ENCODE peak calls at places on chromosomes 6 and 20, in nine cellular contexts. W, J, T, A, S, C, K, I and X are unnamed samples.

GRCh38 chr6:30770592-30770991 is 26.2 kb upstream of the IER3 start:
- DNase-seq in W (no peak), J (no peak), T (no peak), A (no peak), S (no peak), C (no peak), K (no peak), I (no peak), X (no peak)

GRCh38 chr6:145603424-145603833 is 131.9 kb downstream of the EPM2A start:
- DNase-seq in W (no peak), J (no peak), T (no peak), A (no peak), S (no peak), C (no peak), K (no peak), I (no peak), X (no peak)

GRCh38 chr20:33377366-33377765 is 24.0 kb downstream of the CDK5RAP1 start:
- DNase-seq in W (no peak), J (no peak), T (no peak), A (no peak), S (no peak), C (no peak), K (no peak), I (no peak), X (no peak)

GRCh38 chr6:6221829-6222535 is 98.5 kb downstream of the F13A1 start:
- DNase-seq in W (no peak), J (no peak), T (no peak), A (peak), S (no peak), C (no peak), K (no peak), I (no peak), X (no peak)

GRCh38 chr6:138576303-138576702 is 77.0 kb upstream of the NHSL1 start:
- DNase-seq in W (no peak), J (no peak), T (no peak), A (no peak), S (no peak), C (no peak), K (no peak), I (no peak), X (no peak)

GRCh38 chr6:21808045-21808470 is 214.5 kb downstream of the SOX4 start:
- DNase-seq in W (peak), J (peak), T (peak), A (no peak), S (no peak), C (no peak), K (peak), I (peak), X (peak)

GRCh38 chr20:47258745-47259695 is 97.5 kb downstream of the ZMYND8 start:
- DNase-seq in W (peak), J (peak), T (peak), A (no peak), S (no peak), C (no peak), K (peak), I (peak), X (peak)

GRCh38 chr6:82015526-82015925 is 232.0 kb downstream of the IBTK start:
- DNase-seq in W (no peak), J (no peak), T (no peak), A (no peak), S (no peak), C (no peak), K (no peak), I (no peak), X (no peak)

GRCh38 chr20:37442986-37443385 is 78.1 kb upstream of the NNAT start:
- DNase-seq in W (no peak), J (no peak), T (no peak), A (no peak), S (no peak), C (no peak), K (no peak), I (no peak), X (no peak)

GRCh38 chr6:159532155-159532554 is 160.9 kb downstream of the SOD2 start:
- DNase-seq in W (no peak), J (no peak), T (no peak), A (no peak), S (no peak), C (no peak), K (no peak), I (no peak), X (no peak)

GRCh38 chr20:48204499-48204898 is 419.2 kb upstream of the SULF2 start:
- DNase-seq in W (no peak), J (no peak), T (no peak), A (no peak), S (no peak), C (no peak), K (no peak), I (no peak), X (no peak)

GRCh38 chr6:169723991-169724553 is at the start of gene PHF10:
- DNase-seq in W (no peak), J (peak), T (peak), A (peak), S (no peak), C (peak), K (peak), I (no peak), X (peak)

GRCh38 chr6:168903638-168904345 is 349.9 kb downstream of the THBS2 start:
- DNase-seq in W (no peak), J (no peak), T (no peak), A (no peak), S (no peak), C (no peak), K (no peak), I (no peak), X (no peak)

GRCh38 chr6:107488875-107489635 is 862 bp upstream of the SOBP start:
- DNase-seq in W (peak), J (peak), T (peak), A (peak), S (no peak), C (no peak), K (peak), I (peak), X (peak)

GRCh38 chr6:110999634-111000270 is 17.9 kb downstream of the RPF2 start:
- DNase-seq in W (peak), J (peak), T (no peak), A (no peak), S (no peak), C (no peak), K (peak), I (peak), X (peak)

GRCh38 chr6:19311786-19312185 is 525.4 kb upstream of the ID4 start:
- DNase-seq in W (no peak), J (no peak), T (no peak), A (no peak), S (no peak), C (no peak), K (no peak), I (no peak), X (peak)

GRCh38 chr6:27114792-27115191 is 132.7 kb upstream of the PRSS16 start:
- DNase-seq in W (no peak), J (no peak), T (no peak), A (no peak), S (no peak), C (no peak), K (no peak), I (no peak), X (no peak)

GRCh38 chr6:95366414-95366813 is 210.9 kb upstream of the MANEA start:
- DNase-seq in W (no peak), J (no peak), T (no peak), A (no peak), S (no peak), C (no peak), K (no peak), I (no peak), X (no peak)

GRCh38 chr20:36315545-36316351 is 9.6 kb downstream of the DLGAP4 start:
- DNase-seq in W (no peak), J (no peak), T (no peak), A (no peak), S (no peak), C (no peak), K (no peak), I (no peak), X (no peak)

GRCh38 chr6:79868098-79868722 is 79.1 kb downstream of the ELOVL4 start:
- DNase-seq in W (peak), J (peak), T (no peak), A (peak), S (peak), C (no peak), K (peak), I (peak), X (peak)

GRCh38 chr6:107823047-107823557 is 1.0 kb downstream of the SCML4 start:
- DNase-seq in W (no peak), J (no peak), T (no peak), A (no peak), S (no peak), C (no peak), K (no peak), I (no peak), X (no peak)

GRCh38 chr6:109308018-109308492 is 74.2 kb downstream of the CD164 start:
- DNase-seq in W (peak), J (peak), T (peak), A (no peak), S (no peak), C (peak), K (peak), I (peak), X (peak)

GRCh38 chr6:118468682-118469465 is 79.2 kb upstream of the PLN start:
- DNase-seq in W (peak), J (peak), T (no peak), A (peak), S (no peak), C (no peak), K (peak), I (peak), X (peak)

GRCh38 chr6:134537146-134537555 is 219.2 kb upstream of the SGK1 start:
- DNase-seq in W (peak), J (peak), T (no peak), A (no peak), S (peak), C (no peak), K (peak), I (peak), X (peak)

GRCh38 chr6:169654590-169655391 is 47.0 kb downstream of the WDR27 start:
- DNase-seq in W (peak), J (peak), T (no peak), A (peak), S (no peak), C (peak), K (peak), I (peak), X (peak)

GRCh38 chr6:162119349-162119748 is 608.2 kb downstream of the PRKN start:
- DNase-seq in W (peak), J (peak), T (peak), A (no peak), S (no peak), C (no peak), K (peak), I (no peak), X (peak)

GRCh38 chr20:6848041-6848440 is 80.6 kb downstream of the BMP2 start:
- DNase-seq in W (no peak), J (no peak), T (no peak), A (no peak), S (no peak), C (no peak), K (no peak), I (no peak), X (no peak)

GRCh38 chr6:137904822-137905617 is 38.0 kb downstream of the TNFAIP3 start:
- DNase-seq in W (no peak), J (no peak), T (no peak), A (no peak), S (no peak), C (no peak), K (no peak), I (no peak), X (peak)

GRCh38 chr20:49276895-49277785 is 717 bp downstream of the ZNFX1 start:
- DNase-seq in W (no peak), J (no peak), T (peak), A (no peak), S (no peak), C (no peak), K (no peak), I (no peak), X (no peak)

GRCh38 chr20:63492982-63493381 is 5.9 kb downstream of the EEF1A2 start:
- DNase-seq in W (no peak), J (no peak), T (no peak), A (no peak), S (no peak), C (no peak), K (no peak), I (no peak), X (no peak)

GRCh38 chr20:8616792-8617191 is 452.1 kb upstream of the PLCB4 start:
- DNase-seq in W (peak), J (peak), T (no peak), A (no peak), S (no peak), C (no peak), K (peak), I (peak), X (peak)

GRCh38 chr6:1658212-1659005 is 48.7 kb downstream of the FOXC1 start:
- DNase-seq in W (no peak), J (no peak), T (no peak), A (no peak), S (no peak), C (no peak), K (no peak), I (no peak), X (no peak)

GRCh38 chr6:24016286-24016685 is 109.7 kb upstream of the NRSN1 start:
- DNase-seq in W (no peak), J (no peak), T (no peak), A (no peak), S (no peak), C (no peak), K (no peak), I (no peak), X (no peak)

GRCh38 chr6:100229512-100229911 is 235.2 kb downstream of the SIM1 start:
- DNase-seq in W (no peak), J (no peak), T (no peak), A (no peak), S (no peak), C (no peak), K (no peak), I (no peak), X (no peak)

GRCh38 chr6:89745728-89746127 is 73.9 kb downstream of the MDN1 start:
- DNase-seq in W (peak), J (peak), T (no peak), A (no peak), S (peak), C (no peak), K (no peak), I (peak), X (peak)

GRCh38 chr6:52155791-52156576 is 30.2 kb upstream of the IL17A start:
- DNase-seq in W (no peak), J (no peak), T (no peak), A (no peak), S (peak), C (no peak), K (no peak), I (no peak), X (no peak)

GRCh38 chr20:24913076-24913628 is 35.9 kb upstream of the CST7 start:
- DNase-seq in W (no peak), J (no peak), T (no peak), A (no peak), S (no peak), C (no peak), K (no peak), I (no peak), X (no peak)

GRCh38 chr6:56297022-56297995 is 49.9 kb upstream of the COL21A1 start:
- DNase-seq in W (no peak), J (peak), T (no peak), A (no peak), S (no peak), C (no peak), K (no peak), I (no peak), X (peak)

GRCh38 chr6:112501705-112502104 is 154.6 kb downstream of the RFPL4B start:
- DNase-seq in W (peak), J (peak), T (peak), A (peak), S (no peak), C (no peak), K (peak), I (peak), X (peak)

GRCh38 chr6:112503210-112503609 is 156.1 kb downstream of the RFPL4B start:
- DNase-seq in W (no peak), J (no peak), T (no peak), A (no peak), S (no peak), C (no peak), K (no peak), I (no peak), X (peak)

DNA sequence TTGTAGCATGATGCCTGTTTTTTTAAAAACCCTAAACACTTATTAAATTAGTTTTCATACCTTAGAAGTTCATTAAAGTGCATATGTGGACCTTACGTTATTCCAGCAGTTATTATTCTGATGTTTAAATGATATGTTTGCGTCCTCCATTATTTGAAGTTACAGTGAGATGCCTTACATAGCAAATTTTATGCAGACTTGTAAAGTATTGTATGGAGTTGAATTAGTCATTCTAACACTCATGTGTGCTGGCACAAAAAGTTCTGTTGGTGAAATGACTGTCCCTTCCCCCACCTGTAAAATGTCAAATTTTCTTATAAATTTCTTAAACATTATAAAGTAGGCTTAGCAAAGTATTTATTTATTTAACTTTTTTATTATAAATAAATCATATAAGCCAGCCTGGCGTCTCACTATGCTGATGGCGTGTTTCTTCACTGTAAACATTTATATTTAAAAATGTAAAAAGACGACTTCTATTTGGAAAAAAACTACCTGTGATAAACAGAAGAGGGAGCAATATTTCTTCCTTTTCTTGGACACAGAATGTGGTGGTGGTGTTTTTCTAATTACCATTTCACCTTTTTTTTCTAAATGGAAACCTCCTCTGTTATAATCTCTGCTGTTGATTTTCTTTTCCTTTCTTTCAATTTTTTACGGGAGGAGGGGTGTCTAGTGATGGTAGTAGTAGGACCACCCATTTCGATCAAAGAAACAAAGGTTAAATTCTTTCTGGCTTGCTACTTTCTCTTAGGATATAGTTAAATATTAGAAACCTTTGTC is 155.4 kb downstream of the RFPL4B start:
- DNase-seq in W (peak), J (peak), T (no peak), A (no peak), S (no peak), C (no peak), K (peak), I (peak), X (peak)
- TF ChIP-seq CTCF in W (peak), J (peak), T (peak), A (peak), S (peak), C (no peak), K (peak), I (peak), X (peak)

GRCh38 chr20:2203436-2203835 is 92.4 kb upstream of the TGM3 start:
- DNase-seq in W (no peak), J (no peak), T (no peak), A (no peak), S (no peak), C (no peak), K (no peak), I (no peak), X (no peak)
- H3K4me3 ChIP-seq in W (no peak), J (no peak), T (no peak), A (no peak), S (no peak), C (no peak), K (no peak), I (no peak), X (no peak)

DNA sequence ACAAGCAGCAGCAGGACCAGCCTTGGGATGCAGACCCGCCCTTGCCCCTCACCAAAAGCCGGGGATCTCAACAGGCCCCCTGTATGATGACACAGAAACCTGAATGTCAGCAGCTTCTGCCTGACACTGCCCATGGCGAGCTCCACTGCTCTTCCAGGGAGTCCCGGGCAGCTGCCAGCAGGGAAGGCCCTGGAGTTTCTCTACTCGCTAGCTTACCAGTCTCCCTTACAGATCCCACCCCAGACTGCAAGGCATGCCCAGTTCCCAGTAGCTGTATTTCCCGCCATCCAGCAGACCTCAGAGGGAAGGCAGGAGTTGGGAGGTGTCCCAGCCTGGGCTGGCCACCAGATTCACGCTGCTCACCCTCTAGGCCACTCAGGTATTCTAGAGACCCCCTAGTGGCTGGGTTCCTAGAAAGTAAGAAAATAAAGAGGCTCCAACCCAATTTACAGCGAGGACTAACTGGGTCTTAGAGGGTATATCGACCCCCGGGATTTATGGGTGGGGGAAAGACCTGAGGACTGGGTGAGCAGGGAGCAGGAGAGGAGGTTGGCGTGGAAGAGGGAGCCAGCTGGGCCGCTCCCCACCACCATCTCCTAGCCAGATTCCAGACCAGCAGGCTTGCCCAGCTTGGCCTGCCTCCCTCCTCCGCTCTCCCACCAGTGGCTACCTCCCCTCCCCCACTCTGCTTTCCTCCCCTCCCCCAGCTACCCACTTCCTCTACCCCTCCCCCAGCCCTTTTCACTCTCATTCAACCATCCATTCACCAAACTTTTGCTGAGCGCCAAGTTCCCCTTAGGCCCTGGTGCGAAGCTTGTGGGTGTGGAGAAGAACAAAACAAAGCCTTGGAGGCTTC is 9.7 kb upstream of the HMGA1 start:
- DNase-seq in W (no peak), J (no peak), T (no peak), A (no peak), S (no peak), C (no peak), K (no peak), I (no peak), X (no peak)
- TF ChIP-seq CTCF in W (no peak), J (no peak), T (no peak), A (peak), S (no peak), C (no peak), K (no peak), I (no peak), X (no peak)

DNA sequence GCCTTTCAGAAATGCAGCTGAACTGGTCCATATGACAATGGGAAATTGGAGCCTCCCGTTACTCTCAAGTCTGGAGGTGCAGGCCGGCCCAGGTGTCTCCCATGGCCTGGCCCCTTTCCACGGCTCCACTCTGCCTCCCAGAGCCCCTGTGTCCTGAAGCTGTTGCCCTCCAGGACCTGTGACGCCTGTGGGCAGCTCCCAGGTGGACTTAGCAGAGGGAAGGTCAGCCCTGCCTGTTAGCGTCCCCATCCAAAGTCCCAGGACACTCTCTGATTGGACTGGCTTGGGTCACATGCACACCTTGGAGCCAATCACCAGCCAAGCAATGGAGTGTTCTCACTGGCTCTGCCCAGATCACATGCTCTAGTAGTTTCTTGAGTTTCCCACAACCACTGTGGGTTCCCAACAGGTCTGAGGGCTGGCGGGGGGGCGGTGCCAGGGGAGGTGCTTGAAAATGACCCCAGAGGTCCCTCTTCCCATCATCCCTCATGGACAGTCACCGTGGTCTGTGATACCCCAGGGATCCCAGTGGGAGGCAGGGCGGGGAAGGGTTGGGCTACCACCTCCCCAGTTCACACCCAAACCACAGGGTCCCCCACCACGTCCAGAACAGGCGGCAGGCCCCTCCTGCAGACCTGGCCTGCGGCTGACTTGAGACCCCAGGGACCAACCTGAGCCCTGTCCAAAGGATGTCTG is 135.6 kb downstream of the TAF4 start:
- DNase-seq in W (no peak), J (no peak), T (no peak), A (no peak), S (no peak), C (no peak), K (no peak), I (no peak), X (no peak)
- H3K4me3 ChIP-seq in W (no peak), J (no peak), T (no peak), A (no peak), S (no peak), C (no peak), K (no peak), I (no peak), X (no peak)